ENCODE peak calls at places on chromosomes 7 and 10, in ten cellular contexts. One of them, this sample, is unnamed. For H3K36me3, the result is how much of the 10 kb centered on the place peaks cover.

GRCh38 chr7:45709168-45710034 is 135.2 kb downstream of the ADCY1 start:
- DNase-seq in mammary epithelial cell: no peak
- DNase-seq in left lung: no peak
- DNase-seq in BE2C: no peak
- DNase-seq in PC-9: no peak
- DNase-seq in IMR-90: peak
- DNase-seq in pancreas: no peak
- DNase-seq in SJSA1: no peak
- DNase-seq in HAP-1: no peak
- DNase-seq in uterus: no peak
- DNase-seq in this sample: peak

GRCh38 chr7:91517408-91517807 is 253.2 kb downstream of the FZD1 start:
- DNase-seq in mammary epithelial cell: no peak
- DNase-seq in left lung: no peak
- DNase-seq in BE2C: no peak
- DNase-seq in PC-9: no peak
- DNase-seq in IMR-90: no peak
- DNase-seq in pancreas: no peak
- DNase-seq in SJSA1: no peak
- DNase-seq in HAP-1: no peak
- DNase-seq in uterus: no peak
- DNase-seq in this sample: no peak

GRCh38 chr10:117214401-117214800 is 17.1 kb downstream of the KCNK18 start:
- DNase-seq in mammary epithelial cell: peak
- DNase-seq in left lung: no peak
- DNase-seq in BE2C: no peak
- DNase-seq in PC-9: no peak
- DNase-seq in IMR-90: peak
- DNase-seq in pancreas: no peak
- DNase-seq in SJSA1: no peak
- DNase-seq in HAP-1: no peak
- DNase-seq in uterus: no peak
- DNase-seq in this sample: no peak

GRCh38 chr10:15188629-15189028 is 20.1 kb upstream of the NMT2 start:
- DNase-seq in mammary epithelial cell: no peak
- DNase-seq in left lung: no peak
- DNase-seq in BE2C: no peak
- DNase-seq in PC-9: no peak
- DNase-seq in IMR-90: no peak
- DNase-seq in pancreas: no peak
- DNase-seq in SJSA1: no peak
- DNase-seq in HAP-1: no peak
- DNase-seq in uterus: no peak
- DNase-seq in this sample: no peak

GRCh38 chr10:23280420-23281043 is 64.1 kb downstream of the C10orf67 start:
- DNase-seq in mammary epithelial cell: no peak
- DNase-seq in left lung: no peak
- DNase-seq in BE2C: no peak
- DNase-seq in PC-9: no peak
- DNase-seq in IMR-90: no peak
- DNase-seq in pancreas: no peak
- DNase-seq in SJSA1: no peak
- DNase-seq in HAP-1: no peak
- DNase-seq in uterus: no peak
- DNase-seq in this sample: no peak

GRCh38 chr10:84308481-84309304 is 19.7 kb upstream of the CCSER2 start:
- DNase-seq in mammary epithelial cell: peak
- DNase-seq in left lung: no peak
- DNase-seq in BE2C: peak
- DNase-seq in PC-9: peak
- DNase-seq in IMR-90: peak
- DNase-seq in pancreas: no peak
- DNase-seq in SJSA1: peak
- DNase-seq in HAP-1: no peak
- DNase-seq in uterus: no peak
- DNase-seq in this sample: peak

GRCh38 chr10:48557511-48558123 is 47.3 kb downstream of the ARHGAP22 start:
- DNase-seq in mammary epithelial cell: no peak
- DNase-seq in left lung: no peak
- DNase-seq in BE2C: no peak
- DNase-seq in PC-9: no peak
- DNase-seq in IMR-90: peak
- DNase-seq in pancreas: no peak
- DNase-seq in SJSA1: no peak
- DNase-seq in HAP-1: no peak
- DNase-seq in uterus: no peak
- DNase-seq in this sample: no peak

GRCh38 chr7:110870926-110871325 is 220.0 kb upstream of the LRRN3 start:
- DNase-seq in mammary epithelial cell: no peak
- DNase-seq in left lung: no peak
- DNase-seq in BE2C: no peak
- DNase-seq in PC-9: no peak
- DNase-seq in IMR-90: no peak
- DNase-seq in pancreas: no peak
- DNase-seq in SJSA1: no peak
- DNase-seq in HAP-1: no peak
- DNase-seq in uterus: no peak
- DNase-seq in this sample: no peak

GRCh38 chr7:138667535-138667934 is 33.6 kb downstream of the SVOPL start:
- DNase-seq in mammary epithelial cell: no peak
- DNase-seq in left lung: no peak
- DNase-seq in BE2C: no peak
- DNase-seq in PC-9: no peak
- DNase-seq in IMR-90: no peak
- DNase-seq in pancreas: no peak
- DNase-seq in SJSA1: no peak
- DNase-seq in HAP-1: no peak
- DNase-seq in uterus: no peak
- DNase-seq in this sample: no peak

GRCh38 chr7:87152897-87153641 is 816 bp downstream of the DMTF1 start:
- DNase-seq in mammary epithelial cell: peak
- DNase-seq in left lung: peak
- DNase-seq in BE2C: peak
- DNase-seq in PC-9: peak
- DNase-seq in IMR-90: peak
- DNase-seq in pancreas: peak
- DNase-seq in SJSA1: peak
- DNase-seq in HAP-1: peak
- DNase-seq in uterus: no peak
- DNase-seq in this sample: peak

GRCh38 chr7:39910108-39910869 is 39.8 kb upstream of the CDK13 start:
- DNase-seq in mammary epithelial cell: no peak
- DNase-seq in left lung: no peak
- DNase-seq in BE2C: peak
- DNase-seq in PC-9: no peak
- DNase-seq in IMR-90: peak
- DNase-seq in pancreas: no peak
- DNase-seq in SJSA1: no peak
- DNase-seq in HAP-1: no peak
- DNase-seq in uterus: no peak
- DNase-seq in this sample: peak

DNA sequence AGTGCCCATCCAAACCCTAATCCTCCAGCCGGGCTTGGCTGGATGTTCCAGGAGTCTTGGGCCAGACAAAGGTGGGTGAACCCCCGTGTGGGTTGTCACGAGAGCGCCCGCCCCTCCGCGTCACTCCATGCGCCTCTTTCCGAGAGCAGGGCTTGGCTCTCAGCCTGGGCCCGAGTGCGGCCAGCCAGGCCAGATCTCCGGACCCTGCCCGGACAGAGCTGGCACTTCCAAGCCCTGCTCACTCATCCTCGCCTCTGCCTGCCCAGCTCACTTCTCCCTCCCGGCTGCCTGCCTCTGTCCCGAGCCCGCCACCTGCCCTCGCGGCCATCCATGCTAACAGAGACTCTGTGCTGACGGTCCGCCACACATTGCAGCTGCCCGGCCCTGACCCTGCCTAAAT is 34.6 kb downstream of the AGAP3 start:
- DNase-seq in mammary epithelial cell: no peak
- DNase-seq in left lung: no peak
- DNase-seq in BE2C: no peak
- DNase-seq in PC-9: no peak
- DNase-seq in IMR-90: no peak
- DNase-seq in pancreas: no peak
- DNase-seq in SJSA1: no peak
- DNase-seq in HAP-1: no peak
- DNase-seq in uterus: no peak
- DNase-seq in this sample: no peak
- H3K36me3 ChIP-seq in mammary epithelial cell: under half
- H3K36me3 ChIP-seq in left lung: half or more
- H3K36me3 ChIP-seq in BE2C: half or more
- H3K36me3 ChIP-seq in PC-9: under half
- H3K36me3 ChIP-seq in IMR-90: half or more
- H3K36me3 ChIP-seq in pancreas: under half
- H3K36me3 ChIP-seq in SJSA1: half or more
- H3K36me3 ChIP-seq in HAP-1: half or more
- H3K36me3 ChIP-seq in uterus: under half
- H3K36me3 ChIP-seq in this sample: under half

GRCh38 chr7:47366960-47367359 is 215.0 kb downstream of the TNS3 start:
- DNase-seq in mammary epithelial cell: no peak
- DNase-seq in left lung: no peak
- DNase-seq in BE2C: no peak
- DNase-seq in PC-9: no peak
- DNase-seq in IMR-90: no peak
- DNase-seq in pancreas: peak
- DNase-seq in SJSA1: no peak
- DNase-seq in HAP-1: no peak
- DNase-seq in uterus: no peak
- DNase-seq in this sample: no peak
- H3K36me3 ChIP-seq in mammary epithelial cell: under half
- H3K36me3 ChIP-seq in left lung: half or more
- H3K36me3 ChIP-seq in BE2C: under half
- H3K36me3 ChIP-seq in PC-9: half or more
- H3K36me3 ChIP-seq in IMR-90: under half
- H3K36me3 ChIP-seq in pancreas: under half
- H3K36me3 ChIP-seq in SJSA1: half or more
- H3K36me3 ChIP-seq in HAP-1: under half
- H3K36me3 ChIP-seq in uterus: under half
- H3K36me3 ChIP-seq in this sample: under half

GRCh38 chr10:129523031-129523722 is 56.1 kb downstream of the MGMT start:
- DNase-seq in mammary epithelial cell: no peak
- DNase-seq in left lung: no peak
- DNase-seq in BE2C: no peak
- DNase-seq in PC-9: no peak
- DNase-seq in IMR-90: no peak
- DNase-seq in pancreas: no peak
- DNase-seq in SJSA1: no peak
- DNase-seq in HAP-1: no peak
- DNase-seq in uterus: no peak
- DNase-seq in this sample: no peak
- H3K36me3 ChIP-seq in mammary epithelial cell: under half
- H3K36me3 ChIP-seq in left lung: under half
- H3K36me3 ChIP-seq in BE2C: under half
- H3K36me3 ChIP-seq in PC-9: under half
- H3K36me3 ChIP-seq in IMR-90: under half
- H3K36me3 ChIP-seq in pancreas: under half
- H3K36me3 ChIP-seq in SJSA1: under half
- H3K36me3 ChIP-seq in HAP-1: under half
- H3K36me3 ChIP-seq in uterus: under half
- H3K36me3 ChIP-seq in this sample: under half

DNA sequence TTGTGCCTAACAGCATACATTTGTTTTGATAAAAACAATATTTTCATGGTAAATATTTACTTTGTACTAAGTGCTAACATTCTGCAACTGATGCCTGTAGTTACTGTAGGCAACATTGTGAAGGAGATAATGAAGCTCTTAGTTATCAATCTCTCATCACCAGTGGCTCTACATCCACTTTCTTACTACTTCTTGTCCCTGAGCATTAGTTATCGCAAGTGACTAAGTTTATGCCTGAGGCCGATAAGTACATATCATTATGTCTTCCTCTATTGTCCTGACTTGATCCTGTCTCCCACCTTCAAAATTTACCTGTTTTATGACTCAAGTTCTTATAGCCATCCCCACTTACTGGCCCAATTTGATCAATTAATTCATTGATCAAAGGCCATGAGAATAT is 63.6 kb downstream of the MACC1 start:
- DNase-seq in mammary epithelial cell: no peak
- DNase-seq in left lung: no peak
- DNase-seq in BE2C: no peak
- DNase-seq in PC-9: no peak
- DNase-seq in IMR-90: no peak
- DNase-seq in pancreas: no peak
- DNase-seq in SJSA1: no peak
- DNase-seq in HAP-1: no peak
- DNase-seq in uterus: no peak
- DNase-seq in this sample: no peak
- H3K36me3 ChIP-seq in mammary epithelial cell: under half
- H3K36me3 ChIP-seq in left lung: under half
- H3K36me3 ChIP-seq in BE2C: under half
- H3K36me3 ChIP-seq in PC-9: under half
- H3K36me3 ChIP-seq in IMR-90: under half
- H3K36me3 ChIP-seq in pancreas: under half
- H3K36me3 ChIP-seq in SJSA1: under half
- H3K36me3 ChIP-seq in HAP-1: under half
- H3K36me3 ChIP-seq in uterus: under half
- H3K36me3 ChIP-seq in this sample: under half

GRCh38 chr7:105125745-105126144 is 111.7 kb downstream of the KMT2E start:
- DNase-seq in mammary epithelial cell: no peak
- DNase-seq in left lung: no peak
- DNase-seq in BE2C: no peak
- DNase-seq in PC-9: no peak
- DNase-seq in IMR-90: no peak
- DNase-seq in pancreas: no peak
- DNase-seq in SJSA1: no peak
- DNase-seq in HAP-1: no peak
- DNase-seq in uterus: no peak
- DNase-seq in this sample: no peak
- H3K36me3 ChIP-seq in mammary epithelial cell: under half
- H3K36me3 ChIP-seq in left lung: under half
- H3K36me3 ChIP-seq in BE2C: under half
- H3K36me3 ChIP-seq in PC-9: under half
- H3K36me3 ChIP-seq in IMR-90: under half
- H3K36me3 ChIP-seq in pancreas: under half
- H3K36me3 ChIP-seq in SJSA1: under half
- H3K36me3 ChIP-seq in HAP-1: under half
- H3K36me3 ChIP-seq in uterus: under half
- H3K36me3 ChIP-seq in this sample: under half

GRCh38 chr7:127365164-127365956 is 27.1 kb downstream of the ZNF800 start:
- DNase-seq in mammary epithelial cell: no peak
- DNase-seq in left lung: no peak
- DNase-seq in BE2C: no peak
- DNase-seq in PC-9: no peak
- DNase-seq in IMR-90: no peak
- DNase-seq in pancreas: no peak
- DNase-seq in SJSA1: no peak
- DNase-seq in HAP-1: no peak
- DNase-seq in uterus: no peak
- DNase-seq in this sample: no peak
- H3K36me3 ChIP-seq in mammary epithelial cell: under half
- H3K36me3 ChIP-seq in left lung: under half
- H3K36me3 ChIP-seq in BE2C: under half
- H3K36me3 ChIP-seq in PC-9: under half
- H3K36me3 ChIP-seq in IMR-90: under half
- H3K36me3 ChIP-seq in pancreas: under half
- H3K36me3 ChIP-seq in SJSA1: half or more
- H3K36me3 ChIP-seq in HAP-1: under half
- H3K36me3 ChIP-seq in uterus: under half
- H3K36me3 ChIP-seq in this sample: under half

This sample was measured in cardiac muscle cell.